ENCODE peak calls at places on chromosomes 6 and 20, in nine cellular contexts. I, G, U, A, B, N, H, R and V are unnamed samples.

GRCh38 chr6:169296170-169296569 is 42.5 kb upstream of the THBS2 start:
- DNase-seq in N (no peak), I (no peak), B (no peak), H (no peak), R (no peak), G (no peak), U (no peak), A (no peak), V (no peak)

GRCh38 chr20:11443382-11444119 is 474.1 kb upstream of the BTBD3 start:
- DNase-seq in I (no peak), B (no peak), G (no peak), H (no peak), A (no peak), U (no peak), R (no peak), N (no peak), V (no peak)

GRCh38 chr6:36769161-36769675 is 70.0 kb downstream of the CPNE5 start:
- DNase-seq in U (no peak), I (peak; percentile 40), R (peak; percentile 56), G (no peak), H (no peak), B (peak; percentile 48), N (no peak), A (no peak), V (no peak)

GRCh38 chr20:25226433-25227316 is 21.2 kb upstream of the PYGB start:
- DNase-seq in I (peak; percentile 38), U (no peak), H (no peak), B (peak; percentile 79), R (peak; percentile 87), A (no peak), G (no peak), N (no peak), V (no peak)

GRCh38 chr6:159691963-159692287 is 1.1 kb downstream of the SOD2 start:
- DNase-seq in G (no peak), I (no peak), R (no peak), B (no peak), A (no peak), H (no peak), N (no peak), U (no peak), V (no peak)

GRCh38 chr20:45842169-45842812 is 8.7 kb downstream of the SNX21 start:
- DNase-seq in G (no peak), A (no peak), N (peak; percentile 30), R (peak; percentile 47), U (no peak), H (no peak), B (no peak), I (no peak), V (no peak)

GRCh38 chr6:69155467-69155866 is 520.4 kb downstream of the ADGRB3 start:
- DNase-seq in N (no peak), H (no peak), U (peak; percentile 8), B (no peak), R (no peak), I (no peak), G (no peak), A (no peak), V (no peak)

GRCh38 chr6:148502083-148502772 is 159.6 kb downstream of the SASH1 start:
- DNase-seq in U (no peak), G (no peak), B (no peak), H (no peak), N (no peak), R (peak; percentile 50), A (no peak), I (peak; percentile 50), V (no peak)

GRCh38 chr6:43789447-43789846 is 19.4 kb downstream of the VEGFA start:
- DNase-seq in B (no peak), U (no peak), N (no peak), H (no peak), G (no peak), R (no peak), I (no peak), A (no peak), V (no peak)

GRCh38 chr6:81486234-81486633 is 266.2 kb downstream of the TENT5A start:
- DNase-seq in H (no peak), G (no peak), B (no peak), I (no peak), A (no peak), U (no peak), N (no peak), R (no peak), V (no peak)

GRCh38 chr20:15576401-15576800 is 996.8 kb downstream of the KIF16B start:
- DNase-seq in G (no peak), U (no peak), N (no peak), I (no peak), R (no peak), A (no peak), H (no peak), B (no peak), V (no peak)

GRCh38 chr6:162301128-162301527 is 426.4 kb downstream of the PRKN start:
- DNase-seq in A (no peak), U (no peak), B (no peak), R (no peak), I (no peak), N (no peak), G (no peak), H (no peak), V (no peak)

GRCh38 chr20:49699200-49699992 is 14.3 kb downstream of the B4GALT5 start:
- DNase-seq in U (no peak), H (no peak), I (no peak), N (peak; percentile 78), B (no peak), G (no peak), R (peak; percentile 87), A (peak; percentile 74), V (no peak)

GRCh38 chr6:13965582-13966127 is 40.9 kb downstream of the RNF182 start:
- DNase-seq in N (no peak), B (no peak), U (no peak), A (no peak), R (no peak), I (no peak), G (no peak), H (no peak), V (no peak)

GRCh38 chr6:148235446-148235845 is 107.2 kb upstream of the SASH1 start:
- DNase-seq in U (no peak), R (no peak), A (no peak), H (no peak), B (no peak), N (peak; percentile 14), I (no peak), G (no peak), V (no peak)

GRCh38 chr20:2706688-2707352 is 14.2 kb downstream of the EBF4 start:
- DNase-seq in U (no peak), H (no peak), I (no peak), G (no peak), A (no peak), N (no peak), R (no peak), B (no peak), V (peak; percentile 57)

GRCh38 chr6:80163754-80164187 is 57.3 kb downstream of the BCKDHB start:
- DNase-seq in H (no peak), A (peak; percentile 29), I (no peak), G (no peak), R (peak; percentile 72), B (no peak), N (peak; percentile 86), U (peak; percentile 54), V (no peak)

GRCh38 chr6:167499161-167499660 is 174.3 kb downstream of the TTLL2 start:
- DNase-seq in N (no peak), R (no peak), G (no peak), U (no peak), I (no peak), B (no peak), H (no peak), A (no peak), V (no peak)

GRCh38 chr20:57814529-57814928 is 104.7 kb upstream of the PMEPA1 start:
- DNase-seq in N (no peak), H (no peak), I (no peak), A (no peak), R (no peak), U (no peak), G (no peak), B (no peak), V (no peak)

GRCh38 chr6:36682328-36683144 is 4.0 kb downstream of the CDKN1A start:
- DNase-seq in R (peak; percentile 69), G (no peak), A (peak; percentile 48), U (no peak), B (peak; percentile 71), H (peak; percentile 64), I (peak; percentile 51), N (peak; percentile 27), V (peak; percentile 87)

GRCh38 chr20:24502661-24503060 is 33.2 kb downstream of the SYNDIG1 start:
- DNase-seq in N (no peak), H (no peak), A (no peak), I (no peak), G (no peak), R (peak; percentile 53), B (no peak), U (no peak), V (no peak)

GRCh38 chr20:11047559-11047958 is 373.8 kb upstream of the JAG1 start:
- DNase-seq in I (no peak), B (no peak), G (no peak), N (no peak), R (peak; percentile 65), H (no peak), A (no peak), U (no peak), V (no peak)

GRCh38 chr6:19876672-19877071 is 39.5 kb downstream of the ID4 start:
- DNase-seq in B (no peak), I (no peak), R (no peak), G (no peak), N (no peak), H (no peak), A (no peak), U (no peak), V (no peak)

GRCh38 chr20:62910217-62910766 is 16.0 kb downstream of the DIDO1 start:
- DNase-seq in N (no peak), B (no peak), U (no peak), R (no peak), A (no peak), G (no peak), H (no peak), I (no peak), V (no peak)

GRCh38 chr6:52208612-52209011 is 22.4 kb downstream of the IL17A start:
- DNase-seq in G (no peak), B (no peak), H (no peak), I (no peak), N (no peak), U (no peak), R (no peak), A (no peak), V (no peak)

GRCh38 chr6:475341-475740 is 83.8 kb downstream of the IRF4 start:
- DNase-seq in H (no peak), G (no peak), U (no peak), N (no peak), A (no peak), R (no peak), I (no peak), B (no peak), V (no peak)

GRCh38 chr6:169592558-169592957 is 109.3 kb downstream of the WDR27 start:
- DNase-seq in A (no peak), H (no peak), N (peak; percentile 35), B (no peak), G (no peak), I (no peak), U (no peak), R (peak; percentile 50), V (no peak)

GRCh38 chr6:16762547-16763477 is 1.6 kb upstream of the ATXN1 start:
- DNase-seq in A (peak; percentile 70), G (no peak), B (peak; percentile 60), R (peak; percentile 90), H (peak; percentile 51), I (peak; percentile 26), N (peak; percentile 98), U (peak; percentile 77), V (no peak)

GRCh38 chr6:76631641-76632040 is 559.2 kb upstream of the IMPG1 start:
- DNase-seq in H (no peak), I (no peak), N (no peak), B (no peak), U (no peak), G (no peak), R (no peak), A (no peak), V (no peak)

GRCh38 chr6:28081486-28081751 is 1.1 kb downstream of the ZNF165 start:
- DNase-seq in B (no peak), I (no peak), R (no peak), G (no peak), U (no peak), A (no peak), N (no peak), H (peak; percentile 66), V (no peak)

GRCh38 chr6:150238294-150238693 is 95.5 kb downstream of the PPP1R14C start:
- DNase-seq in A (no peak), B (peak; percentile 78), N (no peak), G (no peak), H (no peak), R (peak; percentile 73), U (no peak), I (peak; percentile 27), V (no peak)